ENCODE peak calls at places on chromosomes 2 and 18, in four cellular contexts. U is HepG2, B is H1, N is GM12878. J is an unnamed sample.

GRCh38 chr2:23585218-23585945 is 200.4 kb downstream of the KLHL29 start:
- DNase-seq in U (no peak), B (no peak), N (no peak), J (no peak)

GRCh38 chr2:38875227-38875575 is 533 bp downstream of the DHX57 start:
- DNase-seq in U (peak; percentile 3), B (no peak), N (no peak), J (no peak)

GRCh38 chr18:7566587-7567486 is at the start of gene PTPRM:
- DNase-seq in U (peak; percentile 47), B (peak; percentile 75), N (no peak), J (no peak)

GRCh38 chr2:163171786-163172549 is 333.4 kb upstream of the KCNH7 start:
- DNase-seq in U (no peak), B (no peak), N (no peak), J (peak; percentile 18)

GRCh38 chr2:36698978-36699377 is 2.5 kb downstream of the VIT start:
- DNase-seq in U (no peak), B (no peak), N (no peak), J (no peak)

GRCh38 chr18:76416935-76417334 is 78.1 kb downstream of the ZNF516 start:
- DNase-seq in U (no peak), B (peak; percentile 31), N (no peak), J (no peak)

GRCh38 chr2:238941262-238941792 is 93.4 kb downstream of the TWIST2 start:
- DNase-seq in U (no peak), B (peak; percentile 14), N (no peak), J (no peak)

GRCh38 chr2:70615222-70615621 is 61.6 kb upstream of the TGFA start:
- DNase-seq in U (peak; percentile 32), B (no peak), N (no peak), J (no peak)

GRCh38 chr18:26536032-26536431 is 12.3 kb downstream of the KCTD1 start:
- DNase-seq in U (no peak), B (no peak), N (no peak), J (no peak)

GRCh38 chr2:208222351-208222750 is 32.5 kb downstream of the IDH1 start:
- DNase-seq in U (no peak), B (no peak), N (no peak), J (no peak)

GRCh38 chr2:239380831-239381708 is 19.8 kb downstream of the HDAC4 start:
- DNase-seq in U (no peak), B (no peak), N (peak; percentile 35), J (no peak)

GRCh38 chr2:143635936-143636335 is 506.7 kb downstream of the ARHGAP15 start:
- DNase-seq in U (no peak), B (no peak), N (no peak), J (no peak)

GRCh38 chr2:57510704-57511103 is 535.9 kb upstream of the VRK2 start:
- DNase-seq in U (no peak), B (no peak), N (no peak), J (no peak)

GRCh38 chr2:71358931-71359671 is 27.5 kb downstream of the ZNF638 start:
- DNase-seq in U (no peak), B (no peak), N (no peak), J (no peak)

GRCh38 chr2:120854014-120854620 is 118.4 kb downstream of the GLI2 start:
- DNase-seq in U (no peak), B (no peak), N (no peak), J (no peak)

GRCh38 chr2:29053680-29054400 is 20.5 kb downstream of the PCARE start:
- DNase-seq in U (no peak), B (no peak), N (no peak), J (no peak)

GRCh38 chr2:102929721-102930120 is 167.9 kb downstream of the TMEM182 start:
- DNase-seq in U (no peak), B (no peak), N (no peak), J (no peak)

GRCh38 chr2:31170071-31170698 is 31.9 kb upstream of the GALNT14 start:
- DNase-seq in U (peak; percentile 52), B (peak; percentile 72), N (peak; percentile 21), J (peak; percentile 68)

GRCh38 chr2:85838181-85838580 is 50.6 kb downstream of the ST3GAL5 start:
- DNase-seq in U (no peak), B (no peak), N (no peak), J (no peak)

GRCh38 chr18:58484989-58485962 is 143.6 kb downstream of the ALPK2 start:
- DNase-seq in U (no peak), B (peak; percentile 53), N (no peak), J (peak; percentile 13)

DNA sequence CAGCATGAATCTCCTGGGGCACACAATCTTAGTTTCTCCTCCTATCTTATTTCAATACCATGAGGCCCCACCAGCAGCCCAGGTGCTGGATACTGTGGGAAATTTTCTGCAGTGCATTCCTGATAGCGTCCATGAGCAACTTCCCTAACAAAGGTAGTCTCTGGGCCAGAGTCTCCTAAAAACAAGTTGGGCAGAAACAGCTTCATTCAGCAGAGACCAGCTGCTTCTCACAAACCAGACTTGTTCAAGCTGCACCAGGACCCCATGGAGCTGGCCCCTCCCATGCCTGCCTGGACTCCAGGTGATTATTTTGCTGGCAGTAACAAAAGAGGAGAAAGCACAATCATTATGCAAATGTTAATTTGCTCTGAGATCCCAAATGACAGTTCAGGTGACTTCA is 31.4 kb downstream of the MYO5B start:
- DNase-seq in U (no peak), B (no peak), N (no peak), J (no peak)
- H3K9ac ChIP-seq in U (no peak overlapping the region), B (no peak overlapping the region), N (no peak overlapping the region), J (no peak overlapping the region)

DNA sequence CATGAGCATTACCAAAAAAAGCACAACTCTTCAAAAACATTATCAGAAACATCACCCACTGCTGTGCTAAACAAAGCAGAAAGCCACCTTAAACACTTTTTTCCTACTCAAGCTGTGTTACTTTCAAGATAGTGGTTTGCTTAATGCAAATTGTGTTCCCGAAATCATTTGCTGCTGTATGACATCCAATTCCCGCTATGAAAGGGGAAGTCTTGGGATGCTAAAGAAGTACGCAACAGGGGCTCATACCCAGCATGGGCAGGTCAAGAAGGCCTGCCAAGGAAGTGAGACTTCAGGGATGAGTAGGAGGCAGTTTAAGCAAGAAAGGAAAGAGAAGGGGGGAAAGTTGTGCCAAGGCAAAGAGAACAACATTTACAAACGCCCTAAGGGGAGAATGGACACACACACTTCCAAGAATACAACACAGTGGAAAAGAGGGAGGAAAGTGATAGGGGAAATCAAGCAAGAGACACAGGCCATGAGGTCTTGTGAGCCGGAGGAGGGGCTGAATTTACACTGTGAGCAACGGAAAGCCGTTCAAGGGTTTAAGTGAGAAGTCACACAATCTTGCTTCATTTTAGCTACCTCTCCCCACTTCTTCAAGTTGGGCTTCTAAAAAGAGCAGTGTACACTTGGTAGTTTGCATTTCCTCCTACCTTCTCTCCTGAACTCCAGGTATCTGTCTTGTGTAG is 4.1 kb downstream of the PTPN2 start:
- DNase-seq in U (no peak), B (no peak), N (no peak), J (no peak)
- TF ChIP-seq SUZ12 in U (no peak), B (no peak), N (no peak), J (no peak)

GRCh38 chr2:98503481-98504096 is 58.9 kb downstream of the INPP4A start:
- DNase-seq in U (no peak), B (no peak), N (no peak), J (no peak)
- TF ChIP-seq ZNF274 in U (no peak), B (no peak), N (no peak), J (no peak)

GRCh38 chr2:7730990-7731389 is 813.8 kb downstream of the RNF144A start:
- DNase-seq in U (no peak), B (no peak), N (no peak), J (no peak)

GRCh38 chr2:7732497-7732896 is 815.3 kb downstream of the RNF144A start:
- DNase-seq in U (no peak), B (no peak), N (no peak), J (no peak)

GRCh38 chr2:7738596-7738995 is 821.4 kb downstream of the RNF144A start:
- DNase-seq in U (no peak), B (no peak), N (no peak), J (no peak)

GRCh38 chr2:7742301-7742700 is 825.1 kb downstream of the RNF144A start:
- DNase-seq in U (no peak), B (no peak), N (no peak), J (no peak)

GRCh38 chr2:7736646-7737305 is 819.6 kb downstream of the RNF144A start:
- DNase-seq in U (no peak), B (no peak), N (no peak), J (no peak)
- H3K9ac ChIP-seq in U (no peak overlapping the region), B (no peak overlapping the region), N (no peak overlapping the region), J (no peak overlapping the region)

DNA sequence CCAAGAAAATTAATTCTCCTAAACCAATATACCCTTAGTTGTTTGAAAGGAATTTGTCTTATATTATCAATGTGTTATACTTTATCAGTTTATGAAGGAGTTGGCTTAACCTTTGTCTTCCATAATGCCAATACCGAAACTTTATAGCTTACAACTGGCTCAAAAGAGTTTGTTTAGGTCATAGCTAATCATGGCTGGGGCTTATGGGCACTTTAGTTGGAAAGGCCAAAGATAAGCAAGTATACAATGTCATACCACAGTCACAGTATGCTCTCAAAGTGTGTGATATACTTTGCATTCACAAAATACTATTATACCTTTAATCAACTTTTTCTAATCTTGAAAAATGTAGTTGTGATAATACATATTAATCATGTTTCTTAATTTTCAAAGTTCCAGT is 2.3 kb downstream of the KLHL41 start:
- DNase-seq in U (no peak), B (no peak), N (no peak), J (no peak)
- TF ChIP-seq SUZ12 in U (no peak), B (no peak), N (no peak), J (no peak)

GRCh38 chr2:168773719-168774521 is 28.5 kb upstream of the NOSTRIN start:
- DNase-seq in U (peak; percentile 71), B (peak; percentile 82), N (no peak), J (peak; percentile 56)
- TF ChIP-seq ZNF274 in U (no peak), B (no peak), N (no peak), J (no peak)

GRCh38 chr2:220580113-220580512 is 952.7 kb downstream of the SLC4A3 start:
- DNase-seq in U (no peak), B (no peak), N (no peak), J (no peak)
- H3K9ac ChIP-seq in U (no peak overlapping the region), B (no peak overlapping the region), N (no peak overlapping the region), J (no peak overlapping the region)

GRCh38 chr2:201580486-201580885 is 62.8 kb downstream of the TMEM237 start:
- DNase-seq in U (peak; percentile 44), B (no peak), N (no peak), J (no peak)
- TF ChIP-seq SUZ12 in U (no peak), B (no peak), N (no peak), J (no peak)